ENCODE peak calls at places on chromosomes 12 and 14, in four cellular contexts. U is HepG2, N is H1, D is GM12878. A is an unnamed sample.

GRCh38 chr14:90140956-90141316 is 79.1 kb downstream of the KCNK13 start:
- DNase-seq in N (no peak), D (no peak), U (no peak), A (no peak)

GRCh38 chr14:48974994-48975393 is 611.2 kb downstream of the RPS29 start:
- DNase-seq in U (no peak), D (no peak), N (no peak), A (no peak)

GRCh38 chr12:10716704-10717315 is 6.3 kb downstream of the YBX3 start:
- DNase-seq in U (no peak), D (no peak), N (no peak), A (no peak)

GRCh38 chr14:54267172-54267571 is 129.6 kb upstream of the CDKN3 start:
- DNase-seq in D (peak; percentile 58), N (no peak), U (no peak), A (no peak)

GRCh38 chr12:53676715-53677611 is 1.1 kb upstream of the ATP5MC2 start:
- DNase-seq in N (no peak), D (no peak), U (no peak), A (no peak)

GRCh38 chr12:121711925-121712461 is 559 bp upstream of the TMEM120B start:
- DNase-seq in D (no peak), U (peak; percentile 35), N (no peak), A (no peak)

GRCh38 chr14:65072256-65072655 is 30.1 kb downstream of the MAX start:
- DNase-seq in D (no peak), U (no peak), N (no peak), A (no peak)

GRCh38 chr14:75022655-75023054 is 19.9 kb downstream of the EIF2B2 start:
- DNase-seq in N (no peak), D (no peak), U (peak; percentile 40), A (peak; percentile 49)

GRCh38 chr12:104599272-104599984 is 142.7 kb downstream of the CHST11 start:
- DNase-seq in N (no peak), U (no peak), D (no peak), A (no peak)

GRCh38 chr12:90514325-90514724 is 440.7 kb downstream of the CCER1 start:
- DNase-seq in D (no peak), N (no peak), U (no peak), A (peak; percentile 5)

GRCh38 chr12:84492381-84492883 is 420.2 kb downstream of the SLC6A15 start:
- DNase-seq in N (no peak), D (no peak), U (no peak), A (no peak)

GRCh38 chr14:88380405-88380804 is 5.1 kb upstream of the SPATA7 start:
- DNase-seq in D (no peak), N (no peak), U (no peak), A (peak; percentile 22)

GRCh38 chr14:38342803-38343202 is 86.9 kb upstream of the CLEC14A start:
- DNase-seq in N (no peak), U (no peak), D (no peak), A (no peak)

GRCh38 chr12:132386926-132387497 is 57.6 kb upstream of the GALNT9 start:
- DNase-seq in D (no peak), U (no peak), N (no peak), A (no peak)

GRCh38 chr12:9198012-9198411 is 10.2 kb downstream of the PZP start:
- DNase-seq in U (no peak), D (no peak), N (no peak), A (no peak)

GRCh38 chr12:53102883-53103807 is at the start of gene SOAT2:
- DNase-seq in U (peak; percentile 72), N (no peak), D (peak; percentile 68), A (no peak)

GRCh38 chr14:91420686-91421085 is 3.1 kb upstream of the CCDC88C start:
- DNase-seq in U (peak; percentile 65), N (no peak), D (no peak), A (no peak)

GRCh38 chr12:119153477-119154434 is 25.0 kb upstream of the HSPB8 start:
- DNase-seq in U (no peak), D (no peak), N (peak; percentile 93), A (no peak)

GRCh38 chr14:61894452-61895077 is 132.3 kb downstream of the SNAPC1 start:
- DNase-seq in D (no peak), U (peak; percentile 41), N (no peak), A (peak; percentile 67)

GRCh38 chr14:55781046-55781445 is 201.0 kb downstream of the KTN1 start:
- DNase-seq in D (no peak), U (no peak), N (no peak), A (no peak)

GRCh38 chr12:22733756-22734155 is 108.8 kb downstream of the ETNK1 start:
- DNase-seq in D (no peak), U (no peak), N (no peak), A (no peak)

GRCh38 chr14:86935241-86935640 is 1057.7 kb downstream of the GALC start:
- DNase-seq in N (no peak), U (no peak), D (no peak), A (no peak)

GRCh38 chr14:54606178-54606577 is 39.2 kb downstream of the SAMD4A start:
- DNase-seq in D (no peak), N (no peak), U (no peak), A (no peak)

GRCh38 chr12:97572220-97572619 is 109.6 kb downstream of the RMST start:
- DNase-seq in N (no peak), U (no peak), D (no peak), A (no peak)

GRCh38 chr14:73916324-73916723 is 29.7 kb downstream of the ZNF410 start:
- DNase-seq in N (no peak), U (no peak), D (no peak), A (no peak)

GRCh38 chr14:69460093-69460701 is 24.3 kb upstream of the PLEKHD1 start:
- DNase-seq in U (peak; percentile 73), D (peak; percentile 25), N (no peak), A (peak; percentile 70)

GRCh38 chr14:23546450-23547035 is 5.0 kb downstream of the ZFHX2 start:
- DNase-seq in U (no peak), D (no peak), N (no peak), A (no peak)

GRCh38 chr14:92546347-92547053 is 32.9 kb downstream of the RIN3 start:
- DNase-seq in U (no peak), D (no peak), N (no peak), A (peak; percentile 39)

GRCh38 chr12:111445311-111446043 is 39.8 kb downstream of the SH2B3 start:
- DNase-seq in U (no peak), N (no peak), D (no peak), A (no peak)

GRCh38 chr12:65501935-65502334 is 223.5 kb downstream of the MSRB3 start:
- DNase-seq in U (no peak), D (no peak), N (no peak), A (no peak)

GRCh38 chr14:103594265-103594664 is 31.5 kb downstream of the COA8 start:
- DNase-seq in U (peak; percentile 70), D (no peak), N (no peak), A (no peak)

GRCh38 chr14:103600503-103600902 is 28.5 kb upstream of the KLC1 start:
- DNase-seq in N (no peak), D (no peak), U (no peak), A (no peak)

GRCh38 chr14:103593577-103593976 is 30.8 kb downstream of the COA8 start:
- DNase-seq in N (no peak), U (no peak), D (peak; percentile 62), A (no peak)

GRCh38 chr14:103597623-103598372 is 31.2 kb upstream of the KLC1 start:
- DNase-seq in N (no peak), D (no peak), U (no peak), A (no peak)
- TF ChIP-seq TCF12 in N (no peak), D (no peak), U (no peak), A (peak; percentile 72)

GRCh38 chr12:42589465-42590323 is at the start of gene PRICKLE1:
- DNase-seq in N (no peak), U (no peak), D (no peak), A (peak; percentile 90)

GRCh38 chr12:42590324-42590934 is 883 bp upstream of the PRICKLE1 start:
- DNase-seq in D (no peak), N (no peak), U (no peak), A (peak; percentile 50)

GRCh38 chr12:42588981-42589464 is 523 bp downstream of the PRICKLE1 start:
- DNase-seq in D (no peak), U (no peak), N (no peak), A (peak; percentile 74)

GRCh38 chr12:42588308-42588836 is 1.2 kb downstream of the PRICKLE1 start:
- DNase-seq in U (no peak), D (no peak), N (no peak), A (no peak)

GRCh38 chr12:42593781-42594322 is 4.3 kb upstream of the PRICKLE1 start:
- DNase-seq in U (no peak), D (no peak), N (no peak), A (no peak)
- TF ChIP-seq TCF12 in U (no peak), D (no peak), N (no peak), A (no peak)

GRCh38 chr14:84927096-84927910 is 602.6 kb upstream of the FLRT2 start:
- DNase-seq in U (no peak), N (no peak), D (no peak), A (no peak)
- TF ChIP-seq TCF12 in U (no peak), N (no peak), D (no peak), A (no peak)

DNA sequence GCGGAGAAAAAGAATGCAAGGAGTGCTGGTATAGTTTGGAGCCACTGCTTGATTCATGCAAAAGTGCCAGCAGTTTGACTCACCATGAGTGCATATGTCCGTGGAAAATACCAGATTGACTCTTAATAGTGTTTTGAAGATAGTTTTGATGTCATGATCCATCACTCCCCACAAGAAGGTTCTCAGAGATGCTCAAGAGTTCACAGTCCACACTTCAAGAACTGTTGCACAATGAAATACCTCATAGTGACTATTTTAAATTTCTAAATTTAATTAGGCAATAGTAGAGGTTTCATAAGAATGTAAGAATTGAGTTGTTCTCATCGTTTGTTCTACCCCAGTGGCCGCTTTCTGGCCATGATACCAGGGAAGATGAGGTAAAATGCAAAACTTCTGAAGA is 286.6 kb upstream of the RGS6 start:
- DNase-seq in U (no peak), N (no peak), D (no peak), A (no peak)
- TF ChIP-seq TCF12 in U (no peak), N (no peak), D (no peak), A (no peak)

DNA sequence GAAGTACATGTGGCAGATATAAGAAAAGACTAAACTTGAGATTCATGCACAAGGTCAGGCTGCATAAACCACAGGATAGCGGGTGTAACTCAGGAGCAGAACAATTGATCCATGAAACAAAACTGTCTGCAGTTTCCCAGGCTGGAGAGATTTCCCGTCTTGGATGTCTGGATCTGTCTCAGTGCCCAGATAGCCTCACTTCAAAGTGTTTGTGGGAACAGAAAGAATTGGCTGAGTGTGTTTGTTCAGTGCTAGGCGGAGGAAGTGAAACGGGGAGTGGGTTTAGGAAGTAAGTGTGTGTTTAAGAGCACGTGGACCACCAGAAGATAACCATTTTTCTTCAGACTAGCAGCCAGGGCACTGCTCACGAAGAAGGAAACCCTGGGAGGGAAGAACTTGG is 1.4 kb upstream of the RNASE10 start:
- DNase-seq in D (no peak), U (no peak), N (no peak), A (no peak)
- TF ChIP-seq TCF12 in D (no peak), U (no peak), N (no peak), A (no peak)

DNA sequence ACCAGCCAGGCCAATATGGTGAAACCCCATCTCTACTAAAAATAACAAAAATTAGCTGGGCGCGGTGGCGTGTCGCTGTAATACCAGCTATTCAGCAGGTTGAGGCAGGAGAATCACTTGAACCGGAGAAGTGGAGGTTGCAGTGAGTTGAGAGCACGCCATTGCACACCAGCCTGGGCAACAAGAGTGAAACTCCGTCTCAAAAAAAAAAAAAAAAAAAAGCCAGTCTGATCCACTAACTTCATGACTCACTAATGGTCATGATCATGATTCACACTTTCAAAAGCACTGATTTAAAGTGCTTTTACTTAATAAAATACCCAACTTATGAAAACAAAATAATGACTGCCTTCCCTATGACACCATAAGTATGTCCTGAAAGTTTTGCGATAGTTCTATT is 38.4 kb upstream of the CPM start:
- DNase-seq in U (no peak), N (no peak), D (no peak), A (no peak)
- TF ChIP-seq TCF12 in U (no peak), N (no peak), D (no peak), A (no peak)